ENCODE peak calls at places on chromosomes 13 and 19, in eight cellular contexts. F is brain microvascular endothelial cell; N is fibroblast of lung; Q is CD4-positive, alpha-beta T cell; Z is hepatocyte; W is neuronal stem cell; E is cardiac muscle cell; C is Peyer's patch. G is an unnamed sample.
A peak's percentile ranks its signal among the peaks of the same experiment; 100 is the strongest.

GRCh38 chr13:27140060-27140459 is 31.6 kb downstream of the USP12 start:
- DNase-seq in Z (no peak), E (no peak), Q (no peak), N (no peak), W (no peak), C (no peak), F (no peak), G (no peak)

GRCh38 chr19:54316746-54317107 is 3.8 kb upstream of the LILRA5 start:
- DNase-seq in F (no peak), E (no peak), Q (no peak), W (no peak), N (no peak), Z (no peak), C (no peak), G (no peak)

GRCh38 chr13:43041368-43041921 is 18.1 kb downstream of the DNAJC15 start:
- DNase-seq in Z (no peak), F (no peak), C (no peak), W (no peak), N (no peak), Q (no peak), E (no peak), G (no peak)

GRCh38 chr19:4523306-4524110 is 5.2 kb upstream of the PLIN4 start:
- DNase-seq in E (peak; percentile 63), W (no peak), N (peak; percentile 12), Z (no peak), F (no peak), Q (peak; percentile 14), C (peak; percentile 62), G (peak; percentile 53)

GRCh38 chr19:35673121-35673804 is 6.9 kb downstream of the UPK1A start:
- DNase-seq in C (no peak), Z (peak; percentile 62), W (no peak), E (peak; percentile 63), F (peak; percentile 59), N (peak; percentile 43), Q (peak; percentile 7), G (no peak)

GRCh38 chr19:19528721-19529490 is at the start of gene YJEFN3:
- DNase-seq in Q (no peak), Z (no peak), E (peak; percentile 58), F (peak; percentile 33), N (peak; percentile 62), W (no peak), C (no peak), G (no peak)

GRCh38 chr19:43354305-43354627 is 780 bp downstream of the CD177 start:
- DNase-seq in F (no peak), W (peak; percentile 29), Z (peak; percentile 19), N (no peak), Q (no peak), C (no peak), E (no peak), G (no peak)

GRCh38 chr13:112616586-112617381 is 28.8 kb upstream of the TUBGCP3 start:
- DNase-seq in C (no peak), Q (no peak), Z (peak; percentile 59), N (peak; percentile 23), F (peak; percentile 18), E (peak; percentile 62), W (no peak), G (peak; percentile 49)

GRCh38 chr19:1259206-1259872 is 9.8 kb upstream of the CIRBP start:
- DNase-seq in F (no peak), E (peak; percentile 68), W (no peak), Q (peak; percentile 60), Z (peak; percentile 87), N (peak; percentile 60), C (peak; percentile 89), G (no peak)

GRCh38 chr13:30520571-30520970 is 54.8 kb upstream of the HMGB1 start:
- DNase-seq in Q (no peak), Z (no peak), C (no peak), W (no peak), N (peak; percentile 77), E (peak; percentile 6), F (peak; percentile 66), G (no peak)

GRCh38 chr19:45125975-45126493 is 33.1 kb downstream of the PPP1R37 start:
- DNase-seq in Q (peak; percentile 62), E (peak; percentile 56), Z (peak; percentile 83), W (peak; percentile 41), N (peak; percentile 30), C (peak; percentile 86), F (peak; percentile 48), G (peak; percentile 76)

GRCh38 chr13:32824671-32825070 is 191.6 kb upstream of the KL start:
- DNase-seq in F (peak; percentile 91), C (no peak), E (peak; percentile 87), W (peak; percentile 15), N (peak; percentile 94), Z (peak; percentile 77), Q (no peak), G (peak; percentile 73)

GRCh38 chr19:52786078-52786463 is 520 bp downstream of the ZNF600 start:
- DNase-seq in C (peak; percentile 65), N (no peak), Q (peak; percentile 2), F (no peak), E (no peak), Z (peak; percentile 30), W (no peak), G (peak; percentile 3)

GRCh38 chr13:97223711-97224461 is 1.8 kb downstream of the MBNL2 start:
- DNase-seq in C (peak; percentile 65), E (peak; percentile 95), N (peak; percentile 95), W (peak; percentile 52), F (peak; percentile 91), Z (peak; percentile 85), Q (no peak), G (peak; percentile 58)

GRCh38 chr13:93260591-93260990 is 34.0 kb downstream of the GPC6 start:
- DNase-seq in Z (no peak), F (no peak), W (no peak), C (no peak), N (peak; percentile 56), Q (no peak), E (peak; percentile 48), G (no peak)

GRCh38 chr13:104171132-104171531 is 1104.9 kb upstream of the SLC10A2 start:
- DNase-seq in C (no peak), N (no peak), F (no peak), Q (no peak), Z (peak; percentile 6), W (no peak), E (no peak), G (no peak)

GRCh38 chr13:30292325-30292724 is 15.0 kb downstream of the KATNAL1 start:
- DNase-seq in Z (peak; percentile 7), F (no peak), N (no peak), W (no peak), C (no peak), E (no peak), Q (no peak), G (no peak)

GRCh38 chr13:111251646-111252448 is 68.6 kb upstream of the TEX29 start:
- DNase-seq in C (no peak), F (peak; percentile 56), Z (no peak), Q (no peak), E (no peak), W (no peak), N (peak; percentile 12), G (no peak)

DNA sequence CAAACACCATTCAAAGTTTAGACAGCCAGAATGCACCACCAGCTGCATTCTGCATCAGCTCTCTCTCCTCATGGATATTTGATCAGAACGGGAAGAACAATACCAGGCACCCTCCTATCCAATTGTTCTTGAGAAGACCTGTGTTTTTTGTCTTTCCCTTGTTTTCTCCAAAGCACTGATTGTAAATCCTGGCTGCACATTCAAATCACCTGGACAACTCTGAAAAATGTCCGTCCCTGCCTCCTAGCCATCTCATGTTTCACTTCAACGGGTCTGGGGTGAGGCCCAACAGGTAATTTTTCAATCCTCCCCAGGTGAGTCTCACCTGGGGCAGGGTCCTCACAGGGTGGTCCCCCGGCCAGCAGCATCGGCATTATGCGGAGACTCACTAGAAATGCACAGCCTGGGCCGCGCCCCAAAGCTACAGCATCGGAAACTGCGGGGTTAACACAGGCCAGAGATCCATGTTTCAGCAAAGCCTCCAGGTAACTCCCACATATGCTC is 5.5 kb downstream of the IRS2 start:
- DNase-seq in N (no peak), C (no peak), F (no peak), E (no peak), Q (no peak), W (no peak), Z (no peak), G (no peak)
- H3K27ac ChIP-seq in N (no peak overlapping the region), C (no peak overlapping the region), F (no peak overlapping the region), E (no peak overlapping the region), Q (no peak overlapping the region), W (no peak overlapping the region), Z (peak overlapping the region; percentile 4), G (no peak overlapping the region)

GRCh38 chr19:11452814-11453335 is 17.4 kb downstream of the PRKCSH start:
- DNase-seq in F (no peak), Z (no peak), N (no peak), W (no peak), Q (no peak), C (no peak), E (no peak), G (no peak)
- H3K27ac ChIP-seq in F (no peak overlapping the region), Z (no peak overlapping the region), N (no peak overlapping the region), W (no peak overlapping the region), Q (no peak overlapping the region), C (no peak overlapping the region), E (no peak overlapping the region), G (no peak overlapping the region)

DNA sequence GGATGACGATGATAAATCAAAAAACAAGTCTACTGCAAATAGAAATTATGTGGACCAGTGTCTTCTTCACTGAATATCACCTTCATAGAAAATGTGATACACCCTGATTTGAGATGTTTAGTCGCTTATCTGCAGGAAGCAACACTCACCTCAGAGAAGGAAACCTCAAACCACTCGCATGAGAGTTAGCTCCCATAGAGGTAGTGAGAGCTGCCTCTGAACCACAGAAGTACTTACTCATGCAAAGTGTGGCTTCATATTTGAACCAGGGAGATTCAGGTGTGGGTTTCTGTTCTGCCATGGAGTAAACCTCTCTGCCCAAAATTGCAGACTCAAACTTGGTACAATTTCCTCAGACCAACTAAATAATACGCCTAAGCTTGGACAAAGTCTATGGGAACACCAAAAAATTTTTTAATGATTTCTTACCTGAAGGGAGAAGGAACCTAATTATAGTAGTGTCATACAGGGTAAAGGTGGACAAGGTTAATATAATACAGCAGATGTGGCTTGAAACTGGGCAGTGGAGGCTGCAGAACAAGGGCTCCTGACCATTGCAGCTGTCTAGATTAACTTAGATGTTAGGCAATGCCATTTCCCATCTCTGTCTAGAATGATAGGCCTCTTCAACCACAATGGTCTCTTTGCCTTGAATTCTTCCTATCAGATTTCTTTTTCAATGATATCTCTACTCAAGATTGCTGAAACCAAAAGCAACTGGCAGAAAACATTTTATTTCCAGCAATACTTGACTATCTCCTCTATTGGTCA is 29.6 kb upstream of the RCBTB2 start:
- DNase-seq in F (no peak), W (no peak), C (no peak), Z (no peak), Q (peak; percentile 38), E (no peak), N (peak; percentile 33), G (no peak)
- H3K27ac ChIP-seq in F (no peak overlapping the region), W (no peak overlapping the region), C (no peak overlapping the region), Z (no peak overlapping the region), Q (no peak overlapping the region), E (no peak overlapping the region), N (no peak overlapping the region), G (no peak overlapping the region)

DNA sequence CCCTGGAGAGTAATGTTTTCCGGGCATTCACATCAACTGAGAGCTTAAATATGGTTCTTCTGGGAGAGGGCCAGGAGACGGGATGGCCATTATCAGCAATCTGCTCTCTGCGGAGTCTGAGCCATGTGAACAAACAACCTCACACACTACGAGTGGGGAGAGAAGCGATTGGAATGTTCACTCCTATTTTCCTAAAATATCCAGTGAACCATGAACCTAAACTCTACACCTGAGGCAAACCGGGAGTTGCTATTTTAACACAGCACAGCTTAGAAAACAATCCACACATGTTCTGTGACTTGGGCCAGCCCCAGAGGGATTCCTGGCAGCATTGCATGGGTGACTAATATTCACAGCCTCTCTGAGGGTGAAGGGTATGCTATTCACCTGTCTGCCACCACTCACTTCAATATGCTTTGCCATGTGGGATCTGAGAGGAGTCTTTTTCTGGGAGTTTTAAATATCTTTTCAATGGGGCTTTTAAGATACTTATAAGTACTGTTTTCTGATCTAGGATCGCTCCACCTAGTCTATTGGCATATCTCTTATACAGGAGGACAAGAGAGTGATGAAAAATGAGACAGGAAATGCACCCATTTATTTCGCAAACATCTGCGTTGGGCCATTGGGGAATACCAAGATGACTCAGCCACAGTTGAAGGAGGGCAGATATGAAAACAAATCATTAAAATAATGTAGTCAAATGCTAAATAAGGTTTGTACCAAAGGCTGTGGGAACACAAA is 72.6 kb upstream of the SERP2 start:
- DNase-seq in E (peak; percentile 86), C (no peak), W (no peak), Z (no peak), N (peak; percentile 94), F (peak; percentile 61), Q (no peak), G (no peak)
- H3K27ac ChIP-seq in E (peak overlapping the region; percentile 46), C (peak overlapping the region; percentile 41), W (no peak overlapping the region), Z (no peak overlapping the region), N (peak overlapping the region; percentile 5), F (no peak overlapping the region), Q (no peak overlapping the region), G (no peak overlapping the region)